ENCODE peak calls at places on chromosomes 11 and 22, in ten cellular contexts. S, N, K, L, M, R, A, B, D and U are unnamed samples.

GRCh38 chr22:22753526-22754267 is 109.3 kb downstream of the GGTLC2 start:
- DNase-seq in R (peak; percentile 76), M (no peak), D (peak; percentile 79), L (peak; percentile 70), S (peak; percentile 82), B (peak; percentile 48), K (peak; percentile 79), A (peak; percentile 65), N (peak; percentile 88), U (peak; percentile 46)

GRCh38 chr22:42313804-42314581 is 43.5 kb upstream of the TCF20 start:
- DNase-seq in D (peak; percentile 25), L (peak; percentile 27), M (no peak), K (peak; percentile 93), R (no peak), A (peak; percentile 39), S (no peak), N (peak; percentile 50), B (no peak), U (peak; percentile 76)

GRCh38 chr11:24521586-24521985 is 24.7 kb downstream of the LUZP2 start:
- DNase-seq in D (no peak), M (no peak), N (no peak), K (no peak), B (no peak), R (no peak), A (no peak), S (no peak), L (no peak), U (no peak)

GRCh38 chr11:70481625-70482528 is 83.5 kb downstream of the CTTN start:
- DNase-seq in M (peak; percentile 57), R (no peak), A (no peak), N (no peak), B (no peak), S (no peak), K (no peak), L (no peak), D (no peak), U (peak; percentile 65)

GRCh38 chr22:50262460-50262911 is 1.0 kb upstream of the MAPK12 start:
- DNase-seq in D (no peak), S (no peak), A (no peak), R (no peak), L (no peak), N (no peak), B (no peak), K (no peak), M (no peak), U (no peak)

GRCh38 chr11:117026593-117027330 is 71.5 kb downstream of the SIK3 start:
- DNase-seq in M (no peak), B (no peak), D (no peak), N (no peak), L (no peak), R (no peak), A (no peak), K (no peak), S (no peak), U (no peak)

GRCh38 chr11:62075438-62075837 is 48.4 kb upstream of the INCENP start:
- DNase-seq in B (no peak), A (no peak), D (no peak), N (no peak), K (no peak), R (no peak), L (no peak), M (no peak), S (no peak), U (no peak)

GRCh38 chr11:764322-765024 is 12.8 kb downstream of the GATD1 start:
- DNase-seq in L (no peak), N (no peak), A (no peak), M (no peak), B (no peak), S (no peak), D (no peak), K (no peak), R (no peak), U (no peak)

GRCh38 chr11:35112846-35113105 is 26.2 kb upstream of the CD44 start:
- DNase-seq in D (no peak), R (no peak), K (no peak), L (no peak), N (no peak), M (no peak), S (no peak), B (no peak), A (no peak), U (no peak)

GRCh38 chr22:32752326-32752725 is 49.2 kb upstream of the TIMP3 start:
- DNase-seq in K (no peak), M (no peak), L (no peak), B (no peak), S (no peak), A (no peak), N (no peak), R (no peak), D (no peak), U (no peak)

GRCh38 chr11:130388607-130389205 is 39.7 kb downstream of the ADAMTS8 start:
- DNase-seq in L (no peak), N (no peak), B (no peak), D (no peak), M (no peak), R (peak; percentile 15), S (no peak), A (no peak), K (no peak), U (no peak)

GRCh38 chr22:26065847-26066246 is 103.4 kb upstream of the SEZ6L start:
- DNase-seq in A (no peak), D (no peak), K (no peak), B (no peak), L (no peak), M (no peak), S (no peak), N (no peak), R (no peak), U (no peak)

GRCh38 chr22:25843660-25844275 is 101.8 kb downstream of the MYO18B start:
- DNase-seq in L (no peak), R (no peak), A (no peak), S (peak; percentile 76), M (no peak), B (no peak), D (no peak), K (peak; percentile 15), N (no peak), U (no peak)

GRCh38 chr22:46472722-46473016 is 64.8 kb downstream of the CELSR1 start:
- DNase-seq in R (no peak), L (no peak), B (no peak), A (no peak), D (no peak), M (no peak), S (no peak), K (no peak), N (no peak), U (no peak)

GRCh38 chr11:118068206-118068944 is 8.5 kb upstream of the TMPRSS4 start:
- DNase-seq in B (no peak), R (no peak), M (no peak), S (no peak), L (no peak), D (no peak), K (no peak), N (no peak), A (no peak), U (no peak)

GRCh38 chr11:78354741-78355705 is 62.6 kb downstream of the GAB2 start:
- DNase-seq in L (no peak), R (no peak), B (no peak), M (no peak), D (no peak), S (no peak), N (peak; percentile 19), A (no peak), K (peak; percentile 83), U (no peak)

GRCh38 chr22:29520851-29521250 is 32.7 kb downstream of the THOC5 start:
- DNase-seq in S (no peak), D (no peak), N (no peak), R (no peak), M (no peak), B (no peak), K (no peak), L (no peak), A (no peak), U (no peak)

GRCh38 chr11:76574406-76574805 is 96.1 kb downstream of the LRRC32 start:
- DNase-seq in A (no peak), D (no peak), S (no peak), M (no peak), N (no peak), B (no peak), L (no peak), K (no peak), R (no peak), U (no peak)

GRCh38 chr22:48780597-48781277 is 1046.9 kb downstream of the BRD1 start:
- DNase-seq in M (no peak), N (no peak), L (no peak), D (no peak), S (peak; percentile 63), R (no peak), B (no peak), A (no peak), K (no peak), U (no peak)

GRCh38 chr11:65417702-65418430 is 4.7 kb upstream of the NEAT1 start:
- DNase-seq in K (no peak), L (peak; percentile 23), D (peak; percentile 23), B (no peak), A (no peak), S (peak; percentile 85), N (no peak), R (no peak), M (peak; percentile 84), U (peak; percentile 64)

GRCh38 chr22:28381427-28382167 is 298.0 kb downstream of the TTC28 start:
- DNase-seq in B (no peak), A (no peak), N (no peak), R (no peak), M (no peak), L (no peak), S (no peak), D (no peak), K (no peak), U (no peak)

GRCh38 chr11:70901951-70902521 is 350.3 kb downstream of the SHANK2 start:
- DNase-seq in K (no peak), M (no peak), D (no peak), B (no peak), N (no peak), S (no peak), A (no peak), R (no peak), L (no peak), U (no peak)

GRCh38 chr11:132942611-132943324 is 589.5 kb downstream of the OPCML start:
- DNase-seq in B (no peak), L (no peak), D (no peak), A (no peak), K (no peak), R (no peak), S (peak; percentile 66), M (no peak), N (no peak), U (no peak)

GRCh38 chr11:72561856-72562255 is 112.4 kb downstream of the PDE2A start:
- DNase-seq in B (no peak), A (no peak), S (no peak), K (no peak), L (no peak), M (no peak), D (no peak), R (no peak), N (no peak), U (no peak)